ENCODE peak calls at places on chromosome 1, in nine cellular contexts. One of them, this sample, is unnamed. For H3K4me1 and H3K36me3, the result is how much of the 10 kb centered on the place peaks cover.

GRCh38 chr1:30166194-30166593 is 557.2 kb downstream of the MATN1 start:
- DNase-seq in small intestine: no peak
- DNase-seq in effector memory CD4-positive, alpha-beta T cell: no peak
- DNase-seq in lower lobe of right lung: no peak
- DNase-seq in adrenal gland: no peak
- DNase-seq in A673: no peak
- DNase-seq in heart right ventricle: no peak
- DNase-seq in heart left ventricle: no peak
- DNase-seq in psoas muscle: no peak
- DNase-seq in this sample: no peak

GRCh38 chr1:64650411-64650810 is 94.5 kb upstream of the RAVER2 start:
- DNase-seq in small intestine: no peak
- DNase-seq in effector memory CD4-positive, alpha-beta T cell: no peak
- DNase-seq in lower lobe of right lung: no peak
- DNase-seq in adrenal gland: no peak
- DNase-seq in A673: no peak
- DNase-seq in heart right ventricle: no peak
- DNase-seq in heart left ventricle: no peak
- DNase-seq in psoas muscle: no peak
- DNase-seq in this sample: no peak

GRCh38 chr1:26540346-26540745 is 10.8 kb downstream of the RPS6KA1 start:
- DNase-seq in small intestine: no peak
- DNase-seq in effector memory CD4-positive, alpha-beta T cell: no peak
- DNase-seq in lower lobe of right lung: no peak
- DNase-seq in adrenal gland: no peak
- DNase-seq in A673: no peak
- DNase-seq in heart right ventricle: no peak
- DNase-seq in heart left ventricle: no peak
- DNase-seq in psoas muscle: no peak
- DNase-seq in this sample: no peak

GRCh38 chr1:28581531-28582247 is 10.4 kb upstream of the RAB42 start:
- DNase-seq in small intestine: peak
- DNase-seq in effector memory CD4-positive, alpha-beta T cell: peak
- DNase-seq in lower lobe of right lung: peak
- DNase-seq in adrenal gland: peak
- DNase-seq in A673: peak
- DNase-seq in heart right ventricle: peak
- DNase-seq in heart left ventricle: peak
- DNase-seq in psoas muscle: peak
- DNase-seq in this sample: peak

GRCh38 chr1:154730251-154730650 is 122.3 kb upstream of the ADAR start:
- DNase-seq in small intestine: peak
- DNase-seq in effector memory CD4-positive, alpha-beta T cell: no peak
- DNase-seq in lower lobe of right lung: no peak
- DNase-seq in adrenal gland: no peak
- DNase-seq in A673: peak
- DNase-seq in heart right ventricle: no peak
- DNase-seq in heart left ventricle: no peak
- DNase-seq in psoas muscle: no peak
- DNase-seq in this sample: no peak

GRCh38 chr1:205492201-205492667 is 12.2 kb upstream of the CDK18 start:
- DNase-seq in small intestine: no peak
- DNase-seq in effector memory CD4-positive, alpha-beta T cell: no peak
- DNase-seq in lower lobe of right lung: no peak
- DNase-seq in adrenal gland: no peak
- DNase-seq in A673: no peak
- DNase-seq in heart right ventricle: no peak
- DNase-seq in heart left ventricle: no peak
- DNase-seq in psoas muscle: no peak
- DNase-seq in this sample: no peak

GRCh38 chr1:183956559-183957188 is 80.9 kb downstream of the COLGALT2 start:
- DNase-seq in small intestine: peak
- DNase-seq in effector memory CD4-positive, alpha-beta T cell: peak
- DNase-seq in lower lobe of right lung: no peak
- DNase-seq in adrenal gland: no peak
- DNase-seq in A673: peak
- DNase-seq in heart right ventricle: no peak
- DNase-seq in heart left ventricle: no peak
- DNase-seq in psoas muscle: no peak
- DNase-seq in this sample: no peak

GRCh38 chr1:109603229-109603628 is 16.2 kb downstream of the GNAT2 start:
- DNase-seq in small intestine: no peak
- DNase-seq in effector memory CD4-positive, alpha-beta T cell: no peak
- DNase-seq in lower lobe of right lung: no peak
- DNase-seq in adrenal gland: no peak
- DNase-seq in A673: no peak
- DNase-seq in heart right ventricle: no peak
- DNase-seq in heart left ventricle: no peak
- DNase-seq in psoas muscle: no peak
- DNase-seq in this sample: no peak

GRCh38 chr1:184545601-184546000 is 158.8 kb downstream of the C1orf21 start:
- DNase-seq in small intestine: no peak
- DNase-seq in effector memory CD4-positive, alpha-beta T cell: no peak
- DNase-seq in lower lobe of right lung: no peak
- DNase-seq in adrenal gland: no peak
- DNase-seq in A673: no peak
- DNase-seq in heart right ventricle: no peak
- DNase-seq in heart left ventricle: no peak
- DNase-seq in psoas muscle: no peak
- DNase-seq in this sample: no peak

GRCh38 chr1:17631410-17631809 is 91.9 kb downstream of the ARHGEF10L start:
- DNase-seq in small intestine: no peak
- DNase-seq in effector memory CD4-positive, alpha-beta T cell: no peak
- DNase-seq in lower lobe of right lung: no peak
- DNase-seq in adrenal gland: no peak
- DNase-seq in A673: no peak
- DNase-seq in heart right ventricle: no peak
- DNase-seq in heart left ventricle: no peak
- DNase-seq in psoas muscle: no peak
- DNase-seq in this sample: no peak

GRCh38 chr1:17632106-17632505 is 92.6 kb downstream of the ARHGEF10L start:
- DNase-seq in small intestine: no peak
- DNase-seq in effector memory CD4-positive, alpha-beta T cell: no peak
- DNase-seq in lower lobe of right lung: no peak
- DNase-seq in adrenal gland: no peak
- DNase-seq in A673: no peak
- DNase-seq in heart right ventricle: no peak
- DNase-seq in heart left ventricle: no peak
- DNase-seq in psoas muscle: no peak
- DNase-seq in this sample: no peak

GRCh38 chr1:17630048-17630830 is 90.7 kb downstream of the ARHGEF10L start:
- DNase-seq in small intestine: no peak
- DNase-seq in effector memory CD4-positive, alpha-beta T cell: no peak
- DNase-seq in lower lobe of right lung: peak
- DNase-seq in adrenal gland: peak
- DNase-seq in A673: no peak
- DNase-seq in heart right ventricle: peak
- DNase-seq in heart left ventricle: no peak
- DNase-seq in psoas muscle: peak
- DNase-seq in this sample: peak

GRCh38 chr1:17633654-17634053 is 94.2 kb downstream of the ARHGEF10L start:
- DNase-seq in small intestine: no peak
- DNase-seq in effector memory CD4-positive, alpha-beta T cell: no peak
- DNase-seq in lower lobe of right lung: no peak
- DNase-seq in adrenal gland: no peak
- DNase-seq in A673: no peak
- DNase-seq in heart right ventricle: no peak
- DNase-seq in heart left ventricle: no peak
- DNase-seq in psoas muscle: no peak
- DNase-seq in this sample: peak

DNA sequence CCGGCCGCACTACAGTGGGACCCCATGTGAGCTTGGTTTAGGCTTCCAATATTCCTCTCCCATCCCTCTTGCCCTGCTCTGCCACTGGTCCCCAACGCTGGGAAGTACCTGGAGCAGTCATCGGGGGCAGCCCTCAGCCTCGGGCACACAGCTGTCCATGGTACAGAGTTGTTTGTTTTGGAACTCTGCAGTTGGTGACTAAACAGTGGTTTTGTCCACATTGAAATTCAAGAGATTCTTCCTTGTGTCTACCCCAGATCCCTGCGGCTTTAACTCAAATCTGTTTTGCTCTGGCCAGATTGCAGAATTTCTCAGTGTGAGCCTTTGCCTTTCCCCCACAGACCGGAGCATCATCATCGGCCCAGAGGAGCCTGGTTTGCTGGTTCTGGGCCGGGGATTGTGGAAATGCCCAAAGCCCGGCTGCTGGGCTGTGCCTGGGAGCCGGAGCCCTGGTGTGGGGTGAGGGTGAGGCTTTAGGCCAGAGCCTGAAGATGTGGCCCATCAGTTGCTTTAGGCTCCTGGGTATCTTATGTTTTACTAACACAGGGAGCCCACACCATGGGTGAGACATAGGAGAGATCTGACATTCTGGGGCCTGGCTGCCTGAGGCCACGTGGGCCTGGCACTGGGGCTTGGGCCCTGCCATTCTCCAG is 93.2 kb downstream of the ARHGEF10L start:
- DNase-seq in small intestine: no peak
- DNase-seq in effector memory CD4-positive, alpha-beta T cell: no peak
- DNase-seq in lower lobe of right lung: no peak
- DNase-seq in adrenal gland: no peak
- DNase-seq in A673: no peak
- DNase-seq in heart right ventricle: no peak
- DNase-seq in heart left ventricle: no peak
- DNase-seq in psoas muscle: no peak
- DNase-seq in this sample: no peak
- H3K27ac ChIP-seq in small intestine: no peak
- H3K27ac ChIP-seq in effector memory CD4-positive, alpha-beta T cell: no peak
- H3K27ac ChIP-seq in lower lobe of right lung: no peak
- H3K27ac ChIP-seq in adrenal gland: no peak
- H3K27ac ChIP-seq in A673: no peak
- H3K27ac ChIP-seq in heart right ventricle: peak
- H3K27ac ChIP-seq in heart left ventricle: no peak
- H3K27ac ChIP-seq in psoas muscle: no peak
- H3K27ac ChIP-seq in this sample: peak

GRCh38 chr1:162056568-162056967 is 12.9 kb upstream of the NOS1AP start:
- DNase-seq in small intestine: no peak
- DNase-seq in effector memory CD4-positive, alpha-beta T cell: no peak
- DNase-seq in lower lobe of right lung: no peak
- DNase-seq in adrenal gland: no peak
- DNase-seq in A673: no peak
- DNase-seq in heart right ventricle: no peak
- DNase-seq in heart left ventricle: no peak
- DNase-seq in psoas muscle: no peak
- DNase-seq in this sample: no peak
- H3K4me1 ChIP-seq in small intestine: under half
- H3K4me1 ChIP-seq in effector memory CD4-positive, alpha-beta T cell: under half
- H3K4me1 ChIP-seq in lower lobe of right lung: under half
- H3K4me1 ChIP-seq in adrenal gland: under half
- H3K4me1 ChIP-seq in A673: under half
- H3K4me1 ChIP-seq in heart right ventricle: under half
- H3K4me1 ChIP-seq in heart left ventricle: under half
- H3K4me1 ChIP-seq in psoas muscle: under half
- H3K4me1 ChIP-seq in this sample: under half

GRCh38 chr1:51381964-51382363 is 51.6 kb upstream of the TTC39A start:
- DNase-seq in small intestine: no peak
- DNase-seq in effector memory CD4-positive, alpha-beta T cell: no peak
- DNase-seq in lower lobe of right lung: no peak
- DNase-seq in adrenal gland: no peak
- DNase-seq in A673: no peak
- DNase-seq in heart right ventricle: no peak
- DNase-seq in heart left ventricle: no peak
- DNase-seq in psoas muscle: no peak
- DNase-seq in this sample: no peak
- H3K36me3 ChIP-seq in small intestine: under half
- H3K36me3 ChIP-seq in effector memory CD4-positive, alpha-beta T cell: under half
- H3K36me3 ChIP-seq in lower lobe of right lung: under half
- H3K36me3 ChIP-seq in adrenal gland: under half
- H3K36me3 ChIP-seq in A673: under half
- H3K36me3 ChIP-seq in heart right ventricle: under half
- H3K36me3 ChIP-seq in heart left ventricle: half or more
- H3K36me3 ChIP-seq in psoas muscle: half or more
- H3K36me3 ChIP-seq in this sample: under half

GRCh38 chr1:38834221-38834782 is 25.3 kb downstream of the RRAGC start:
- DNase-seq in small intestine: no peak
- DNase-seq in effector memory CD4-positive, alpha-beta T cell: no peak
- DNase-seq in lower lobe of right lung: no peak
- DNase-seq in adrenal gland: no peak
- DNase-seq in A673: no peak
- DNase-seq in heart right ventricle: no peak
- DNase-seq in heart left ventricle: no peak
- DNase-seq in psoas muscle: no peak
- DNase-seq in this sample: no peak
- H3K27ac ChIP-seq in small intestine: no peak
- H3K27ac ChIP-seq in effector memory CD4-positive, alpha-beta T cell: no peak
- H3K27ac ChIP-seq in lower lobe of right lung: no peak
- H3K27ac ChIP-seq in adrenal gland: no peak
- H3K27ac ChIP-seq in A673: no peak
- H3K27ac ChIP-seq in heart right ventricle: no peak
- H3K27ac ChIP-seq in heart left ventricle: no peak
- H3K27ac ChIP-seq in psoas muscle: no peak
- H3K27ac ChIP-seq in this sample: no peak

GRCh38 chr1:32991819-32992488 is 27.3 kb upstream of the RNF19B start:
- DNase-seq in small intestine: no peak
- DNase-seq in effector memory CD4-positive, alpha-beta T cell: no peak
- DNase-seq in lower lobe of right lung: no peak
- DNase-seq in adrenal gland: no peak
- DNase-seq in A673: no peak
- DNase-seq in heart right ventricle: no peak
- DNase-seq in heart left ventricle: no peak
- DNase-seq in psoas muscle: no peak
- DNase-seq in this sample: no peak

GRCh38 chr1:32991386-32991785 is 26.8 kb upstream of the RNF19B start:
- DNase-seq in small intestine: no peak
- DNase-seq in effector memory CD4-positive, alpha-beta T cell: no peak
- DNase-seq in lower lobe of right lung: no peak
- DNase-seq in adrenal gland: no peak
- DNase-seq in A673: no peak
- DNase-seq in heart right ventricle: no peak
- DNase-seq in heart left ventricle: no peak
- DNase-seq in psoas muscle: no peak
- DNase-seq in this sample: no peak

GRCh38 chr1:32988665-32989064 is 24.1 kb upstream of the RNF19B start:
- DNase-seq in small intestine: no peak
- DNase-seq in effector memory CD4-positive, alpha-beta T cell: no peak
- DNase-seq in lower lobe of right lung: peak
- DNase-seq in adrenal gland: peak
- DNase-seq in A673: no peak
- DNase-seq in heart right ventricle: no peak
- DNase-seq in heart left ventricle: no peak
- DNase-seq in psoas muscle: peak
- DNase-seq in this sample: no peak

GRCh38 chr1:32990887-32991286 is 26.3 kb upstream of the RNF19B start:
- DNase-seq in small intestine: no peak
- DNase-seq in effector memory CD4-positive, alpha-beta T cell: no peak
- DNase-seq in lower lobe of right lung: no peak
- DNase-seq in adrenal gland: no peak
- DNase-seq in A673: no peak
- DNase-seq in heart right ventricle: no peak
- DNase-seq in heart left ventricle: no peak
- DNase-seq in psoas muscle: no peak
- DNase-seq in this sample: no peak

GRCh38 chr1:32989160-32989894 is 24.7 kb upstream of the RNF19B start:
- DNase-seq in small intestine: no peak
- DNase-seq in effector memory CD4-positive, alpha-beta T cell: peak
- DNase-seq in lower lobe of right lung: peak
- DNase-seq in adrenal gland: peak
- DNase-seq in A673: no peak
- DNase-seq in heart right ventricle: peak
- DNase-seq in heart left ventricle: peak
- DNase-seq in psoas muscle: peak
- DNase-seq in this sample: peak
- H3K4me1 ChIP-seq in small intestine: under half
- H3K4me1 ChIP-seq in effector memory CD4-positive, alpha-beta T cell: under half
- H3K4me1 ChIP-seq in lower lobe of right lung: half or more
- H3K4me1 ChIP-seq in adrenal gland: half or more
- H3K4me1 ChIP-seq in A673: under half
- H3K4me1 ChIP-seq in heart right ventricle: half or more
- H3K4me1 ChIP-seq in heart left ventricle: half or more
- H3K4me1 ChIP-seq in psoas muscle: under half
- H3K4me1 ChIP-seq in this sample: under half